ENCODE peak calls at places on chromosomes 5 and 9, in seven cellular contexts. One of them, this sample, is unnamed.
A peak's percentile ranks its signal among the peaks of the same experiment; 100 is the strongest.

GRCh38 chr9:137589441-137590122 is 730 bp downstream of the ZMYND19 start:
- DNase-seq in stomach: no peak
- DNase-seq in K562: no peak
- DNase-seq in spleen: no peak
- DNase-seq in transverse colon: no peak
- DNase-seq in breast epithelium: no peak
- DNase-seq in sigmoid colon: no peak
- DNase-seq in this sample: no peak

GRCh38 chr5:65482727-65483473 is 1.2 kb upstream of the ADAMTS6 start:
- DNase-seq in K562: peak; percentile 64
- DNase-seq in sigmoid colon: no peak
- DNase-seq in spleen: no peak
- DNase-seq in transverse colon: no peak
- DNase-seq in stomach: no peak
- DNase-seq in breast epithelium: no peak
- DNase-seq in this sample: no peak

GRCh38 chr5:39013938-39014337 is 60.3 kb downstream of the RICTOR start:
- DNase-seq in K562: no peak
- DNase-seq in breast epithelium: no peak
- DNase-seq in stomach: no peak
- DNase-seq in transverse colon: no peak
- DNase-seq in spleen: no peak
- DNase-seq in sigmoid colon: no peak
- DNase-seq in this sample: no peak

GRCh38 chr9:70110194-70111041 is 66.8 kb downstream of the MAMDC2 start:
- DNase-seq in stomach: no peak
- DNase-seq in breast epithelium: no peak
- DNase-seq in spleen: no peak
- DNase-seq in transverse colon: no peak
- DNase-seq in K562: no peak
- DNase-seq in sigmoid colon: no peak
- DNase-seq in this sample: no peak

GRCh38 chr9:19113964-19114679 is 11.4 kb upstream of the HAUS6 start:
- DNase-seq in spleen: no peak
- DNase-seq in sigmoid colon: no peak
- DNase-seq in K562: peak; percentile 29
- DNase-seq in stomach: no peak
- DNase-seq in breast epithelium: no peak
- DNase-seq in transverse colon: no peak
- DNase-seq in this sample: no peak

GRCh38 chr5:121949885-121950284 is 11.9 kb upstream of the SRFBP1 start:
- DNase-seq in transverse colon: peak; percentile 21
- DNase-seq in sigmoid colon: no peak
- DNase-seq in breast epithelium: no peak
- DNase-seq in spleen: no peak
- DNase-seq in K562: peak; percentile 62
- DNase-seq in stomach: no peak
- DNase-seq in this sample: peak; percentile 21

GRCh38 chr5:178165585-178165984 is 11.9 kb upstream of the NHP2 start:
- DNase-seq in breast epithelium: no peak
- DNase-seq in K562: no peak
- DNase-seq in transverse colon: no peak
- DNase-seq in spleen: no peak
- DNase-seq in stomach: no peak
- DNase-seq in sigmoid colon: no peak
- DNase-seq in this sample: no peak

GRCh38 chr9:124830593-124830992 is 22.7 kb upstream of the WDR38 start:
- DNase-seq in stomach: no peak
- DNase-seq in sigmoid colon: no peak
- DNase-seq in transverse colon: no peak
- DNase-seq in breast epithelium: no peak
- DNase-seq in K562: no peak
- DNase-seq in spleen: no peak
- DNase-seq in this sample: no peak

GRCh38 chr9:123457586-123457985 is 101.6 kb downstream of the CRB2 start:
- DNase-seq in breast epithelium: no peak
- DNase-seq in spleen: peak; percentile 38
- DNase-seq in transverse colon: no peak
- DNase-seq in stomach: no peak
- DNase-seq in K562: no peak
- DNase-seq in sigmoid colon: peak; percentile 56
- DNase-seq in this sample: no peak

GRCh38 chr5:160260881-160261815 is 31.8 kb downstream of the FABP6 start:
- DNase-seq in transverse colon: peak; percentile 56
- DNase-seq in sigmoid colon: no peak
- DNase-seq in stomach: peak; percentile 74
- DNase-seq in breast epithelium: no peak
- DNase-seq in K562: peak; percentile 95
- DNase-seq in spleen: peak; percentile 80
- DNase-seq in this sample: no peak

GRCh38 chr5:77140350-77140749 is 53.3 kb upstream of the ZBED3 start:
- DNase-seq in sigmoid colon: no peak
- DNase-seq in K562: no peak
- DNase-seq in breast epithelium: no peak
- DNase-seq in stomach: no peak
- DNase-seq in transverse colon: no peak
- DNase-seq in spleen: no peak
- DNase-seq in this sample: no peak

GRCh38 chr5:80245986-80246781 is 9.7 kb downstream of the SERINC5 start:
- DNase-seq in transverse colon: no peak
- DNase-seq in sigmoid colon: no peak
- DNase-seq in breast epithelium: no peak
- DNase-seq in K562: no peak
- DNase-seq in stomach: no peak
- DNase-seq in spleen: no peak
- DNase-seq in this sample: no peak

GRCh38 chr5:37495210-37495609 is 116.1 kb downstream of the WDR70 start:
- DNase-seq in stomach: no peak
- DNase-seq in transverse colon: no peak
- DNase-seq in sigmoid colon: no peak
- DNase-seq in spleen: no peak
- DNase-seq in breast epithelium: no peak
- DNase-seq in K562: no peak
- DNase-seq in this sample: no peak

GRCh38 chr5:108381034-108381954 is 604 bp downstream of the FBXL17 start:
- DNase-seq in spleen: peak; percentile 98
- DNase-seq in stomach: peak; percentile 84
- DNase-seq in breast epithelium: peak; percentile 71
- DNase-seq in K562: peak; percentile 78
- DNase-seq in sigmoid colon: peak; percentile 83
- DNase-seq in transverse colon: peak; percentile 80
- DNase-seq in this sample: peak; percentile 97

DNA sequence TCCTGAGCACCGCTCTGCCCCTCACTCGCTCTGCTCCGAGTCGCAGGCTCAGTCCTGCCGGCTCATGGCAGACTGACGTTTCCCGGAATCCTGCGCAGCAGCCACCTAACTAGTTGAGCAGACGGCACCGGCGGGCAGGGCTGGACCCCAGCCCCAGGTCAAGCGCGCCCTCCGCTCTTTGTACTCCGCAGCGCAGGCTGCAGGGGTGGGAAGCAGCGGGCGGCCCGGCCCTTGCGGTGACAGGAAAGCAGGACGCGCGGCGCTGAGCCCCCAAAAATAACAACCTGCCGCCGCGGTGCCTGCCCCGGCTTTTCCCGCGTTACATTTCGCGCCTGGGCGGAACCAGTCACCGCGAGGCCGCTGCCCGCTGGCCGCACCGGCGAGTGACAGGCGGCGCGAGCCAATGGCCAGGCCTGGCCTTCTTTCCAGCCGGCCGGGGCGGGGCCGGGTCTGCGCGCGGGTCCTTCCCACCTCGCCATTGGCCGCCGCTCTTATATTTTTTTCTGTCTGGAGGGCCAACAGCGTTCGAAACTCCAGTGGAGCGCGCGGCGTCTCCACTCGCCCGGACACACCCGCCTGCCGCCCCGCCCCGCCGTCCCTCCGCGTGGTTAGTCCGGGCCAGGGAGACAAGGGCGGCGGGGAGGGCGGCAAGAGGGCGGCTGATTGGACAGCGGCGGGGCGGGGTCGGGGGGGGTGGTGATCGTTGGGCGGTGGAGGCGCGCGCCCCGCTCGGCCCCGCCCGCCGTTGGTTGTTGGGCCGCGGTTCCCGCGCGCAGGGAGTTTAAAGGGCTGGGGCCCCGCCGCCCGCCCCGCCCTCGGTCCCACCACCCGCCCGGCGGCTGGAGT is at the start of gene ZNF367:
- DNase-seq in transverse colon: peak; percentile 98
- DNase-seq in stomach: peak; percentile 97
- DNase-seq in spleen: peak; percentile 98
- DNase-seq in breast epithelium: peak; percentile 95
- DNase-seq in sigmoid colon: peak; percentile 99
- DNase-seq in K562: peak; percentile 97
- DNase-seq in this sample: peak; percentile 97
- TF ChIP-seq POLR2A in transverse colon: peak; percentile 5
- TF ChIP-seq POLR2A in stomach: peak; percentile 13
- TF ChIP-seq POLR2A in spleen: no peak
- TF ChIP-seq POLR2A in breast epithelium: no peak
- TF ChIP-seq POLR2A in sigmoid colon: no peak
- TF ChIP-seq POLR2A in K562: peak; percentile 91
- TF ChIP-seq POLR2A in this sample: peak; percentile 29

GRCh38 chr9:134059661-134060395 is 8.0 kb downstream of the BRD3 start:
- DNase-seq in K562: no peak
- DNase-seq in spleen: peak; percentile 87
- DNase-seq in sigmoid colon: peak; percentile 67
- DNase-seq in stomach: peak; percentile 26
- DNase-seq in transverse colon: peak; percentile 55
- DNase-seq in breast epithelium: peak; percentile 46
- DNase-seq in this sample: peak; percentile 53
- H3K4me1 ChIP-seq in K562: no peaks in the 10 kb centered on the region
- H3K4me1 ChIP-seq in spleen: peaks cover 100% of the 10 kb centered on the region
- H3K4me1 ChIP-seq in sigmoid colon: peaks cover 95% of the 10 kb centered on the region
- H3K4me1 ChIP-seq in stomach: peaks cover 73% of the 10 kb centered on the region
- H3K4me1 ChIP-seq in transverse colon: peaks cover 75% of the 10 kb centered on the region
- H3K4me1 ChIP-seq in breast epithelium: peaks cover 29% of the 10 kb centered on the region
- H3K4me1 ChIP-seq in this sample: peaks cover 81% of the 10 kb centered on the region

DNA sequence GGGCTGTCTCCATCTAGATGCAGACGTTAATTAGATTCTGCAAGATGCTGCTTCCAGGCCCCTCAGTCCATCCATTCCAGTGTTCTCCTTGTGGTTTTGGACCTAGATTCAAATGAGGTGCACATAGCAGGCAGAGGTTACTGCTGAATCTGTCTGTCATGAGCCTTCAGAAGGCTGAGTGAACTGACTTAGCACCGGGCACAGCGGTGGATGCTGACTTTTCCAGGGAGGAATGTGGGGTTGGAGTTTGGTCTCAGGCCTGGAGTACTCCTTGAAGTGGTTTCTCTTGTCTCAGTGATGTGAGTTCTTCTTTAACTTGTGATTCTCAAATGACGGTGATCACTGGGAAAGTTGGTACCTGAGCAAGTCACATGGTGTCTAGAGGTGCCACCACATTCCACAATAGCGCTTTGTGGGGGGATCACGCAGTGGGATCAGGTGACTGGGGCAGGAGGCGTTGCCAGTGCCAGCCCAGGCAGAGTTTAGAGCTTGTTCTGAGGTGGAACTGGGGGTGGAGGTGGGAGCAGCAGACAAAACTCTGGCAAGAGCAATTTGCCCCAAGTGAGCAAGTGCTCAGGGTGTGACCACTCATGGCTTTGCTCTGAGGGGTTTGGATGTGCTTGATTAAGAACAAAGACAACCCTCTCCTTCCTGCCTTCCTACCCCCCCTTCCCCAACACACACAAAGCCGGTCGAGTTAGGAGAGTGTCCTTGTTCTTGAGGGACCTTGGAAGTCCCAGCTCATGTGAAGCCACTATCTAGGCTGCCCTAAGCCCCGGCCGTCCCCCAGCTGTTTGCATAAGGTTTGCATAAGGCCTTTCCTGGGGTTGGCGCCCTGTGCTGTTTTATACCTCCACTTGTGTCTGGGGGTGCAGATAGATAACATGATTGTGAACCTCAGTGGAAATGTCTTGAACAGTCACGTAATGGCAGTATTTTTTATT is 25.1 kb downstream of the JADE2 start:
- DNase-seq in K562: no peak
- DNase-seq in spleen: no peak
- DNase-seq in sigmoid colon: no peak
- DNase-seq in breast epithelium: no peak
- DNase-seq in transverse colon: no peak
- DNase-seq in stomach: peak; percentile 55
- DNase-seq in this sample: no peak
- TF ChIP-seq POLR2AphosphoS5 in K562: no peak
- TF ChIP-seq POLR2AphosphoS5 in spleen: peak; percentile 28
- TF ChIP-seq POLR2AphosphoS5 in sigmoid colon: no peak
- TF ChIP-seq POLR2AphosphoS5 in breast epithelium: no peak
- TF ChIP-seq POLR2AphosphoS5 in transverse colon: no peak
- TF ChIP-seq POLR2AphosphoS5 in stomach: no peak
- TF ChIP-seq POLR2AphosphoS5 in this sample: no peak

GRCh38 chr5:181259283-181259682 is 1.7 kb downstream of the TRIM52 start:
- DNase-seq in stomach: no peak
- DNase-seq in transverse colon: no peak
- DNase-seq in breast epithelium: no peak
- DNase-seq in K562: peak; percentile 69
- DNase-seq in sigmoid colon: no peak
- DNase-seq in spleen: peak; percentile 4
- DNase-seq in this sample: no peak

GRCh38 chr5:181260720-181261319 is at the start of gene TRIM52:
- DNase-seq in K562: peak; percentile 94
- DNase-seq in stomach: peak; percentile 90
- DNase-seq in spleen: peak; percentile 99
- DNase-seq in sigmoid colon: peak; percentile 93
- DNase-seq in transverse colon: peak; percentile 93
- DNase-seq in breast epithelium: peak; percentile 75
- DNase-seq in this sample: peak; percentile 95

GRCh38 chr5:181263633-181264032 is 2.7 kb upstream of the TRIM52 start:
- DNase-seq in spleen: no peak
- DNase-seq in K562: no peak
- DNase-seq in sigmoid colon: no peak
- DNase-seq in breast epithelium: no peak
- DNase-seq in stomach: peak; percentile 51
- DNase-seq in transverse colon: no peak
- DNase-seq in this sample: no peak

GRCh38 chr5:181259974-181260719 is 796 bp downstream of the TRIM52 start:
- DNase-seq in sigmoid colon: no peak
- DNase-seq in K562: peak; percentile 33
- DNase-seq in spleen: peak; percentile 65
- DNase-seq in stomach: no peak
- DNase-seq in transverse colon: no peak
- DNase-seq in breast epithelium: no peak
- DNase-seq in this sample: no peak

DNA sequence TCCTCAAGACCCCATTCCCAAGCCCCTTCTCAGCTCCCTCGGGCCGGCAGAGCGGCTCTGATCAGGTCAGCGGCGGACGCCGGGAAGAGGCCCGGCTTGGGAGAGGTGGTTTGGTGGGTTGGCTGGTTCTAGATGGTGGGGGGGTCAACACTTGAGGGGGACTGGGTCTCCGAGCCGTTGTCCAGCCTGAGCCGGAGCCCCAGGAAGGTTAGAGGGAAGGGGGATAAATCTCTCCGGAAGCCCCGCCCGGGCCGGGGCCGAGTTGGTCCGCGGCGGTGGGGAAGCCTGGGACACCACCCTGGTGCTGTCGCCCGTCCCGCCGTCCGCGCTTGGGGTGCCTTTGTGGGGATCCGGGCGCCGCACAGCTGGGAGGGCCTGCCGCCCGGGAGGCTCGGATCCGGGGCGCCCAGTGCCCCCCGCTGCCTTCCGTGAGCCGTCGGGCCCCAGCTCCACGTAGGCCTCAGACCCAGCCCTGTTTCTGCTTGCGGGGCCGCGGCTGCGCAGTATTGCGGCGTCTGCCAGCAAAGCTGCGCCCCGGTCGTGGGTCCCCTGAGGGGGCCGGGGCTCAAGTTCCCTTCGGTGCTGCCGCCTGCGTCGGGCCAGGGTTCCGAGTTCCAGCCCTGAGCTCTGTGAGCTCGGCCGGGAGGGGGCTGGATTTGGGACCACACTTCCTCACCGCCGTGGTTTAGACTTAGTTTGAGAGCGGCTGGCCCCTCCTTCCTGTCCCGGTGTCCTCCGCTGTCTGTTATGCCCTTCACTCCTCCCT is 560 bp upstream of the TRIM52 start:
- DNase-seq in breast epithelium: no peak
- DNase-seq in spleen: peak; percentile 94
- DNase-seq in transverse colon: peak; percentile 81
- DNase-seq in sigmoid colon: peak; percentile 86
- DNase-seq in stomach: peak; percentile 72
- DNase-seq in K562: peak; percentile 88
- DNase-seq in this sample: peak; percentile 85
- TF ChIP-seq POLR2A in breast epithelium: peak; percentile 39
- TF ChIP-seq POLR2A in spleen: no peak
- TF ChIP-seq POLR2A in transverse colon: peak; percentile 86
- TF ChIP-seq POLR2A in sigmoid colon: peak; percentile 24
- TF ChIP-seq POLR2A in stomach: no peak
- TF ChIP-seq POLR2A in K562: peak; percentile 86
- TF ChIP-seq POLR2A in this sample: peak; percentile 73

This sample was measured in upper lobe of left lung.